ENCODE peak calls at places on chromosomes 13 and 19, in four cellular contexts. T is K562, O is GM12878, K is HepG2. C is an unnamed sample.

GRCh38 chr19:50628146-50628545 is 11.5 kb downstream of the SYT3 start:
- DNase-seq in K (no peak), O (no peak), T (no peak), C (no peak)

GRCh38 chr19:29687897-29688728 is 22.9 kb downstream of the PLEKHF1 start:
- DNase-seq in K (no peak), O (no peak), T (no peak), C (no peak)

GRCh38 chr13:41411536-41411935 is 45.8 kb upstream of the RGCC start:
- DNase-seq in O (no peak), K (peak; percentile 62), T (no peak), C (peak; percentile 35)

GRCh38 chr19:491146-491741 is 5.0 kb upstream of the MADCAM1 start:
- DNase-seq in O (no peak), K (peak; percentile 34), T (peak; percentile 72), C (peak; percentile 60)

GRCh38 chr13:29935309-29935981 is 85.0 kb upstream of the UBL3 start:
- DNase-seq in K (no peak), T (no peak), O (peak; percentile 74), C (no peak)

GRCh38 chr13:43528992-43529391 is 257.8 kb downstream of the ENOX1 start:
- DNase-seq in O (no peak), K (no peak), T (no peak), C (no peak)

GRCh38 chr19:17052439-17052838 is 22.8 kb downstream of the HAUS8 start:
- DNase-seq in T (peak; percentile 39), K (no peak), O (no peak), C (peak; percentile 68)

GRCh38 chr19:39349326-39349725 is 7.1 kb downstream of the SAMD4B start:
- DNase-seq in T (no peak), O (no peak), K (no peak), C (no peak)

GRCh38 chr19:44007473-44007872 is 4.7 kb downstream of the ZNF230 start:
- DNase-seq in T (no peak), O (no peak), K (no peak), C (no peak)

GRCh38 chr19:42850981-42851717 is 28.4 kb downstream of the PSG1 start:
- DNase-seq in O (no peak), K (peak; percentile 15), T (no peak), C (no peak)

GRCh38 chr13:43489168-43489730 is 297.5 kb downstream of the ENOX1 start:
- DNase-seq in O (no peak), K (no peak), T (no peak), C (no peak)

GRCh38 chr19:40571831-40572495 is 4.7 kb upstream of the SHKBP1 start:
- DNase-seq in T (no peak), O (no peak), K (no peak), C (no peak)

GRCh38 chr19:8206147-8207087 is 2.8 kb upstream of the CERS4 start:
- DNase-seq in O (no peak), K (no peak), T (no peak), C (peak; percentile 52)

GRCh38 chr13:48500652-48501197 is 32.2 kb downstream of the RCBTB2 start:
- DNase-seq in T (no peak), K (peak; percentile 41), O (no peak), C (no peak)

GRCh38 chr19:16306728-16307402 is 17.8 kb upstream of the KLF2 start:
- DNase-seq in O (no peak), T (no peak), K (no peak), C (no peak)

GRCh38 chr19:751501-752341 is 809 bp downstream of the MISP start:
- DNase-seq in O (no peak), T (peak; percentile 59), K (peak; percentile 53), C (no peak)

DNA sequence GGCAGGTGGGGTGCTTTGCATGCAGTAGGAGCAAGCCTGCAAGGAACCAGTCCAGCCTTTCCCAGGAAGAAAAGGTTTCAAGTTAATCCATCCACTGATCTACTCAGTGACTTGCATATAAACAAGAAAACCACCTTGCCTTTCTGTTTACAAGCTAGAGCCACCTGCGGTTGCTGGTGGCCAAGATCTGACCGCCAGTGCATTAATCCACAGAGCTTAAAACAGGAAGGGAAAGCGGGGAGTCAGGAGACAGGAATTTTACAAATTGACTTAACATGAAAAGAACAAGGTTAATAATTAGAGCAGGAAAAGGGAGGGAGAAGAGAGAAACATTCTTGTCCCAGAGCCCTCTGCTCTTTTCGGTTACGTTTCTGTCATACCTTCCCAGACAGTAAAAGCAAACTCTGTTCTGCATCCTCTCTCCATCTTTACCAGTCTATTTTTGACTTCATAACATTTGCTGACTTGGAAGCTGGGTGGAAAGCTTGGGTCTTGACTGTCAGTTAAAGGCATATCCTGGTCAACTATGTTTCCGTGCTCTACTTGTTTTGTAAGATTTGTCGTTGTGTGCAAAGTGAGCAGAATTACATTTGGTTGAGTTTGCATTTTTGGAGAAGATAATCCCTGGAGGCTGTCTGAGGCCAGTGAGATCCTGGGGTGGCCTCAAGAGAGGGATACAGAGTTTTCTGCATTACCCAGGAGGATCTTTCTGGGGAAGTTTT is 760.6 kb downstream of the EFNB2 start:
- DNase-seq in K (peak; percentile 43), O (no peak), T (no peak), C (no peak)
- TF ChIP-seq ETV6 in K (no peak), O (no peak), T (no peak), C (no peak)

GRCh38 chr19:19634516-19635312 is 6.7 kb upstream of the LPAR2 start:
- DNase-seq in O (no peak), K (no peak), T (no peak), C (no peak)

GRCh38 chr19:19633711-19634515 is 5.9 kb upstream of the LPAR2 start:
- DNase-seq in K (no peak), O (no peak), T (no peak), C (no peak)

GRCh38 chr19:19630426-19630825 is 2.4 kb upstream of the LPAR2 start:
- DNase-seq in O (no peak), K (no peak), T (no peak), C (no peak)

GRCh38 chr19:19630062-19630414 is 2.0 kb upstream of the LPAR2 start:
- DNase-seq in T (no peak), O (no peak), K (no peak), C (no peak)

DNA sequence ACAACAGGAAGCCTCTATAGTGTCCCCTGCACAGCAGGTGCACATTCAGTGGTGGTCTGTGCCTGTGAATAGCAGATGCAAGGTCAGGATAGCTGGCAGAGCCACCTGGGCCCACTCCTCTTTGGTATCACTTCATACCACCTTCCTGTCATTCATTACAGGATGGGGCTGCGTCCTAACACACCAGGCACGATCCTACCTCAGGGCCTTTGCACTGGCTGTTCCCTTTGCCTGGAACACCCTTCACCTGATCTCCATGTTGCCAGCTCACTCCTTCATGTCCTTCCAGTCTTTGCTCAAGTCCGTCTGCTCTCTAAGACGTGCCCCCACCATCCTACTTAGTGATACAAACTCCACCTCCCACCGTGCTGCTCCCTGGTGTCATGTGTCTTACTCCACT is 4.6 kb upstream of the LPAR2 start:
- DNase-seq in O (no peak), T (no peak), K (no peak), C (no peak)
- TF ChIP-seq ESRRA in O (no peak), T (no peak), K (no peak), C (no peak)

DNA sequence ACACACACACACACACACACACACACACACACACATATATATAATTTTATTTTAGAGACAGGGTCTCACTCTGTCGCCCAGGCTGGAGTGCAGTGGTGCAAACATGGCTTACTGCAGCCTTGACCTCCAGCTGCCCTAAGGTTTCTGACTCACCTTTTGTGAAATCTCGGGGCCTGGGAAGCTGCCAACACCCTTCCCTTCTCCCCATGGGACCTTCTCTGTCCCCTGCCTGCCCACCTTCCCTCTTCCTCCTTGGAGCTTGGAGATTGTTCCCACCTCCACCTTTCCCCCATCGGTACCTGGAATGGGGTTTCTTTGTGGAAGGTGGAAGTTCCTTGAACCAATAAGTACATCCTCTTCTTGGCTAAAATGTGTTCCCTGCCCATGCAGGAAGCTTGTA is 6.3 kb downstream of the ARRDC5 start:
- DNase-seq in O (no peak), K (no peak), T (no peak), C (no peak)
- TF ChIP-seq ETV6 in O (no peak), K (no peak), T (no peak), C (no peak)

GRCh38 chr13:113616281-113616906 is 31.8 kb downstream of the TFDP1 start:
- DNase-seq in O (no peak), K (no peak), T (no peak), C (no peak)

GRCh38 chr13:113613789-113614379 is 29.3 kb downstream of the TFDP1 start:
- DNase-seq in T (no peak), K (no peak), O (no peak), C (no peak)

GRCh38 chr13:113618455-113618854 is 33.9 kb downstream of the TFDP1 start:
- DNase-seq in T (no peak), O (no peak), K (no peak), C (no peak)

GRCh38 chr13:113620036-113620435 is 35.5 kb downstream of the TFDP1 start:
- DNase-seq in T (no peak), O (no peak), K (no peak), C (no peak)

DNA sequence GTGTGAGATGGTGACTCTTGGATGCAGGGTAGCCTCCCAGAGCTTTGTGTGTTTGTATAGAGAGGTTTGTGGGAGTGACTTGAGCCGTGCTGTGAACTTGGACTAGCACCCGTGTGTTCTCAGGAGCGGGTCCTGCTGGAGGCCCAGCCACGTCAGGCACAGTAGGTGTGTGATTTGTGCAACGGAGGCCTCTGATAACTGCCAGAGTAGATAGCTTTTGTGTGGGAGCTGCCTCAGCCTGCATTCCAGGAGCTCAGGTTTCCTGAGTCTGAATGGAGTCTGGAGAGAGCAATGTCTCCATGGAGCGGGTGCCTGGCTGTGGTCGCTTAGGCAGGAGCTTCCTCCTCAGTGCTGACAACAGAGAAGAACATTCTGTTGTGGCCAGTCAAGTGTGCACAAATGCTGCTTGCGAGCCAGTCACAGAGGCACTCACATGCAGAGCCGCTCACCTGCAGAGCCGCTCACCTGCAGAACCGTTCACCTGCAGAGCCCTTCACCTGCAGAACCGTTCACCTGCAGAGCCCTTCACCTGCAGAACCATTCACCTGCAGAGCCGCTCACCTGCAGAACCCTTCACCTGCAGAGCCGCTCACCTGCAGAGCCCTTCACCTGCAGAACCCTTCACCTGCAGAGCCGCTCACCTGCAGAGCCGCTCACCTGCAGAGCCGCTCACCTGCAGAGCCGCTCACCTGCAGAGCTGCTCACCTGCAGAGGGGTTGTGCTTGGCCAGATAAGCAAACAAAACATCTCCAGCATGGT is 32.6 kb downstream of the TFDP1 start:
- DNase-seq in O (no peak), T (no peak), K (no peak), C (peak; percentile 41)
- TF ChIP-seq ESRRA in O (no peak), T (no peak), K (no peak), C (no peak)

DNA sequence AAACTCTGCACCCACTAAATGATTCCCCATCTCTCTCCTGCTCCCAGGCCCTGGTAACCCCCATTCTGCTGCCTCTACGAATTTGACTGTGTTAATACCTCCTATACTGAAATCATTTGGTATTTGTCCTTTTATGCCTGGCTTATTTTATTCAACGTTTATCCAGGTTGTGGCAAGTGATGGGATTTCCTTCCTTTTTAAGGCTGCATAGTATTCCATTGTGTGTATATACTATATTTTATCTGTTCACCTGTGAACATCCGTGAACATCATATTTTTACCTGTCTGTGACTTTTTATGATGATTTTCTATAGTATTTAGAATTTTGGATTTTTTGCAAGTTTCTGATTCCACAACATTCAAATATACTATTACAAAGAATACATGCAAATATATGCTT is 13.9 kb upstream of the CEBPG start:
- DNase-seq in O (no peak), K (no peak), T (no peak), C (no peak)
- TF ChIP-seq ETV6 in O (no peak), K (no peak), T (no peak), C (no peak)

GRCh38 chr13:99027661-99028425 is 50.0 kb upstream of the DOCK9 start:
- DNase-seq in K (no peak), T (no peak), O (no peak), C (no peak)

GRCh38 chr13:99029576-99029975 is 51.7 kb upstream of the DOCK9 start:
- DNase-seq in K (no peak), T (no peak), O (no peak), C (no peak)

GRCh38 chr13:99022953-99023352 is 45.1 kb upstream of the DOCK9 start:
- DNase-seq in K (no peak), T (no peak), O (no peak), C (no peak)

GRCh38 chr13:99028890-99029289 is 51.0 kb upstream of the DOCK9 start:
- DNase-seq in K (no peak), O (no peak), T (peak; percentile 25), C (peak; percentile 59)

GRCh38 chr13:99027260-99027659 is 49.4 kb upstream of the DOCK9 start:
- DNase-seq in K (no peak), T (no peak), O (no peak), C (no peak)
- TF ChIP-seq ESRRA in K (no peak), T (no peak), O (no peak), C (no peak)